ENCODE peak calls at places on chromosome 10, in six cellular contexts. W is neural crest cell; O is erythroblast; N is foreskin fibroblast; T is effector memory CD8-positive, alpha-beta T cell; Z is activated naive CD8-positive, alpha-beta T cell treated with anti-CD3 and anti-CD28 coated beads, Interleukin-2, amount 50 U/mL, for 16 hours. H is an unnamed sample.

GRCh38 chr10:4119107-4119506 is 334.1 kb upstream of the KLF6 start:
- DNase-seq in W (no peak), O (no peak), N (no peak), T (no peak), Z (no peak), H (no peak)

GRCh38 chr10:91758303-91759146 is 39.7 kb upstream of the TNKS2 start:
- DNase-seq in W (no peak), O (peak), N (peak), T (no peak), Z (no peak), H (peak)

GRCh38 chr10:93916257-93917063 is 22.7 kb downstream of the SLC35G1 start:
- DNase-seq in W (no peak), O (no peak), N (peak), T (no peak), Z (no peak), H (peak)

GRCh38 chr10:104327745-104328635 is 10.3 kb downstream of the ITPRIP start:
- DNase-seq in W (peak), O (no peak), N (peak), T (peak), Z (no peak), H (no peak)

GRCh38 chr10:45319702-45320101 is 4.3 kb upstream of the OR13A1 start:
- DNase-seq in W (no peak), O (no peak), N (no peak), T (no peak), Z (no peak), H (no peak)

GRCh38 chr10:119090026-119090808 is 9.6 kb upstream of the EIF3A start:
- DNase-seq in W (no peak), O (peak), N (no peak), T (no peak), Z (no peak), H (no peak)

GRCh38 chr10:29407280-29407858 is 118.5 kb downstream of the LYZL1 start:
- DNase-seq in W (no peak), O (peak), N (no peak), T (no peak), Z (no peak), H (no peak)

GRCh38 chr10:74910604-74911355 is 84.4 kb downstream of the KAT6B start:
- DNase-seq in W (no peak), O (no peak), N (no peak), T (no peak), Z (no peak), H (no peak)

GRCh38 chr10:87092861-87093460 is 1.7 kb downstream of the GLUD1 start:
- DNase-seq in W (no peak), O (peak), N (peak), T (peak), Z (no peak), H (no peak)

GRCh38 chr10:22630229-22631174 is 83.9 kb downstream of the PIP4K2A start:
- DNase-seq in W (no peak), O (peak), N (peak), T (peak), Z (no peak), H (no peak)

GRCh38 chr10:100075426-100076220 is 6.0 kb downstream of the CPN1 start:
- DNase-seq in W (no peak), O (no peak), N (no peak), T (no peak), Z (no peak), H (no peak)

H was measured in NCI-H1417.